ENCODE peak calls at places on chromosomes 6 and 20, in nine cellular contexts. C is activated CD4-positive, CD25-positive, alpha-beta regulatory T cell; F is ureter; H is Karpas-422; D is activated T-helper 1 cell treated with anti-CD3 and anti-CD28 coated beads, Interleukin-2, amount 50 U/mL, for 16 hours; Y is stimulated activated CD4-positive, alpha-beta T cell treated with anti-CD3 and anti-CD28 coated beads, Interleukin-4, amount 100 ng/mL, for 1 hour; O is B cell; P is PC-3; G is activated CD4-positive, alpha-beta T cell treated with anti-CD3 and anti-CD28 coated beads for 48 hours. R is an unnamed sample.

GRCh38 chr20:56736285-56736857 is 107.3 kb downstream of the TFAP2C start:
- DNase-seq in C (no peak), F (no peak), H (no peak), D (no peak), Y (no peak), O (no peak), P (no peak), G (no peak), R (no peak)

GRCh38 chr20:56362833-56363413 is 4.1 kb downstream of the FAM210B start:
- DNase-seq in C (no peak), F (no peak), H (no peak), D (no peak), Y (no peak), O (no peak), P (no peak), G (no peak), R (no peak)

GRCh38 chr6:15303920-15304291 is 58.0 kb downstream of the JARID2 start:
- DNase-seq in C (no peak), F (no peak), H (no peak), D (no peak), Y (no peak), O (no peak), P (no peak), G (no peak), R (no peak)

GRCh38 chr6:4355241-4355640 is 219.9 kb upstream of the ECI2 start:
- DNase-seq in C (no peak), F (no peak), H (no peak), D (no peak), Y (no peak), O (no peak), P (peak; percentile 76), G (no peak), R (no peak)

GRCh38 chr20:3933126-3933684 is 44.0 kb downstream of the PANK2 start:
- DNase-seq in C (no peak), F (no peak), H (no peak), D (no peak), Y (no peak), O (no peak), P (no peak), G (no peak), R (no peak)

GRCh38 chr20:39342463-39342862 is 380.3 kb downstream of the DHX35 start:
- DNase-seq in C (no peak), F (no peak), H (no peak), D (no peak), Y (no peak), O (no peak), P (no peak), G (no peak), R (no peak)

GRCh38 chr6:11096109-11096508 is 2.5 kb downstream of the SMIM13 start:
- DNase-seq in C (no peak), F (no peak), H (peak; percentile 53), D (no peak), Y (no peak), O (no peak), P (peak; percentile 32), G (peak; percentile 40), R (peak; percentile 52)

GRCh38 chr6:104003803-104004516 is 855.8 kb downstream of the HACE1 start:
- DNase-seq in C (no peak), F (no peak), H (peak; percentile 51), D (no peak), Y (no peak), O (no peak), P (peak; percentile 39), G (no peak), R (no peak)

GRCh38 chr20:34637245-34638185 is 39.4 kb downstream of the PIGU start:
- DNase-seq in C (no peak), F (no peak), H (no peak), D (no peak), Y (no peak), O (no peak), P (peak; percentile 39), G (no peak), R (no peak)

GRCh38 chr6:23690650-23691049 is 435.4 kb upstream of the NRSN1 start:
- DNase-seq in C (no peak), F (no peak), H (no peak), D (no peak), Y (no peak), O (no peak), P (no peak), G (no peak), R (no peak)

R was measured in ecto neural progenitor cell.